ENCODE peak calls at places on chromosomes 6 and 20, in ten cellular contexts. H is EL; N is right atrium auricular region; F is hepatocyte; Y is activated CD4-positive, alpha-beta T cell treated with anti-CD3 and anti-CD28 coated beads for 48 hours; L is stimulated activated naive CD8-positive, alpha-beta T cell treated with anti-CD3 and anti-CD28 coated beads, Interleukin-15, amount 100 ng/mL, for 72 hours; M is nephron progenitor cell; T is NCI-H1436; A is SIG-M5; B is ELR. G is an unnamed sample.

GRCh38 chr20:63612276-63612931 is 14.5 kb downstream of the GMEB2 start:
- DNase-seq in H (no peak), N (no peak), F (no peak), Y (no peak), L (no peak), M (no peak), T (no peak), A (peak), B (no peak), G (peak)

GRCh38 chr6:82365011-82365751 is 1.6 kb downstream of the TPBG start:
- DNase-seq in H (peak), N (no peak), F (peak), Y (peak), L (peak), M (peak), T (no peak), A (no peak), B (peak), G (peak)

GRCh38 chr6:35611235-35611634 is 77.5 kb downstream of the FKBP5 start:
- DNase-seq in H (peak), N (no peak), F (peak), Y (peak), L (peak), M (no peak), T (no peak), A (no peak), B (no peak), G (peak)

GRCh38 chr20:11124849-11125505 is 451.2 kb upstream of the JAG1 start:
- DNase-seq in H (no peak), N (no peak), F (no peak), Y (no peak), L (no peak), M (no peak), T (no peak), A (no peak), B (no peak), G (no peak)

GRCh38 chr20:2109425-2110210 is 8.0 kb downstream of the STK35 start:
- DNase-seq in H (peak), N (peak), F (peak), Y (no peak), L (no peak), M (no peak), T (no peak), A (no peak), B (no peak), G (peak)

GRCh38 chr6:117477988-117478852 is 4.3 kb upstream of the DCBLD1 start:
- DNase-seq in H (no peak), N (no peak), F (peak), Y (peak), L (peak), M (no peak), T (no peak), A (no peak), B (peak), G (peak)

GRCh38 chr6:88177961-88178464 is 11.9 kb upstream of the CNR1 start:
- DNase-seq in H (peak), N (no peak), F (peak), Y (no peak), L (no peak), M (no peak), T (no peak), A (no peak), B (peak), G (peak)

GRCh38 chr20:25030007-25030648 is 27.8 kb downstream of the ACSS1 start:
- DNase-seq in H (no peak), N (no peak), F (no peak), Y (no peak), L (no peak), M (no peak), T (no peak), A (no peak), B (no peak), G (no peak)

GRCh38 chr6:152625213-152625612 is 11.9 kb downstream of the SYNE1 start:
- DNase-seq in H (no peak), N (no peak), F (no peak), Y (no peak), L (no peak), M (no peak), T (peak), A (no peak), B (no peak), G (no peak)

G was measured in iris pigment epithelial cell.